ENCODE peak calls at places on chromosomes 1 and 21, in seven cellular contexts. C is A549, E is foreskin fibroblast, Z is GM13977, Y is astrocyte, B is Calu3, W is mesothelial cell of epicardium. M is an unnamed sample.

GRCh38 chr1:17914987-17915386 is 159.9 kb downstream of the ACTL8 start:
- DNase-seq in E (no peak), B (no peak), Y (no peak), W (no peak), C (no peak), Z (no peak), M (no peak)

GRCh38 chr1:29122987-29123870 is 474 bp downstream of the TMEM200B start:
- DNase-seq in C (no peak), E (peak), B (peak), Z (peak), Y (peak), W (peak), M (peak)

GRCh38 chr1:28457678-28458077 is 48.2 kb upstream of the RCC1 start:
- DNase-seq in Y (no peak), C (no peak), E (no peak), B (no peak), W (no peak), Z (no peak), M (no peak)

GRCh38 chr1:153627797-153628626 is at the start of gene S100A1:
- DNase-seq in B (no peak), W (no peak), Y (no peak), E (no peak), Z (no peak), C (peak), M (no peak)

GRCh38 chr1:177190308-177190970 is 19.7 kb downstream of the BRINP2 start:
- DNase-seq in C (no peak), Z (no peak), W (no peak), B (no peak), Y (no peak), E (peak), M (no peak)

GRCh38 chr1:166977951-166978350 is 2.6 kb upstream of the ILDR2 start:
- DNase-seq in Z (no peak), E (no peak), C (no peak), W (no peak), Y (no peak), B (no peak), M (no peak)

GRCh38 chr1:90434460-90434859 is 282.6 kb downstream of the BARHL2 start:
- DNase-seq in Z (no peak), E (no peak), W (no peak), B (no peak), C (peak), Y (no peak), M (no peak)

GRCh38 chr1:151346082-151346768 is 827 bp downstream of the RFX5 start:
- DNase-seq in Z (no peak), C (no peak), E (peak), W (no peak), B (no peak), Y (no peak), M (peak)

DNA sequence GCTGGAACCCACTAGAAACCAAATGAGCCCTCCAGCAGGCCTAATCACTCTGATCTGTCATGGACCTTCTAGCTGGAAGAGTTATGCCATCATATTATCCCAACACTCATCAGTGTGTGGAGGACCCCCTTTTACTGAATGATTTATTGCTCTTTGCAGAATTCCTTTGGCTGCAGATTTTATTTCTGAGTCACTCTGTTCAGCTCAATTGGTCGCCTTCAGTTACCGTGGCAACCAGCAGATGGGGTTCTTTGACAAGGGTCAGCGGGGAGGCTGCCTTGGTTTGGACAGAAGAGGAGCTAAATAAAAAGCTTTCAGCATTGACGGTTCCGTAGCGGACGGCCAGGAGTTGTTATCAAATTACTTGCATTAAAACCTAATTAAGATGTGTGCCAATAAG is 220.1 kb downstream of the SDCCAG8 start:
- DNase-seq in C (peak), W (no peak), Y (peak), B (no peak), E (no peak), Z (peak), M (peak)
- TF ChIP-seq CTCF in C (no peak), W (no peak), Y (peak), B (no peak), E (no peak), Z (no peak), M (no peak)

GRCh38 chr1:173429517-173430477 is 47.3 kb upstream of the PRDX6 start:
- DNase-seq in C (peak), W (peak), E (peak), B (peak), Z (no peak), Y (peak), M (peak)
- TF ChIP-seq CTCF in C (peak), W (peak), E (peak), B (peak), Z (peak), Y (peak), M (peak)

GRCh38 chr1:40769815-40770214 is 13.8 kb upstream of the KCNQ4 start:
- DNase-seq in Y (no peak), W (no peak), Z (no peak), E (no peak), C (no peak), B (no peak), M (peak)
- TF ChIP-seq CTCF in Y (no peak), W (no peak), Z (peak), E (peak), C (peak), B (no peak), M (no peak)

DNA sequence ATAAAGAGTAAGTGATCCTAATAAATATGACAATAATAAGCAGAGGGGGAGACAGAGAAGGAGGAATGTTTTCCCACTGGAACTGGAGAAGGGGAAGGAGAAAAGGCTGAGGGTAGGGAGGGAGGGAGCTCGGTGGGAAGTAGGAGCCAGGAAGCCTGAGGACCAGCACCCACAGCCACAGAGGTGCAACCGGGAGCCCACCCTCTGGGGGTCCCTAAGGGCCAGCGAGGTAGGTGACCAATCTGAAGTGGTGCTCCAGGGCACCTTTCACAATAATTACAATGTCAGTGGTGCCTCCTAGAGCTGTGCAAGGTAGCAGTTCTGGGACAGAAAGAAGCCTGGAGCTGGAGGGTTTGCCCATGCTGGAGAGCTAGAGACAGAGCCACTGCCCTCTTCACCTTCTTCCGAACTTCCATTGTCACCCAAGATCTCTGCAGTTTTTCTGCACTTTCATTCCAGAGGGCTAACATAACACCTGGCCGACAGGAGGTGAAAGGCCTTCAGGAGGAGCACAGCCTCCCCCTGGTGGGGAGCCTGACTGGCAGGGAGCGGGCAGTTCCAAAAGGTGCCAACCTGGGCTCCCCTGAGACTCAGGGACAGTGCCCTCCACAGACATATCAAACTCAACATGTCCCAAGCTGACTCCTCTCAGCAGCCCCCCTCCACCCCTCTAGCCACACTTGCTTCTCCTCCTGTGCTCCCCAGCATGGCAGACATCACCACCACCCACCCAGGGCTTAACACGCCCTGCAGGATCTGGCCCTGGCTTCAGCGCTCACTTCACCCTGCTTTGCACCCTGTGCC is 4.0 kb upstream of the AHCYL1 start:
- DNase-seq in E (peak), Y (no peak), C (peak), Z (no peak), B (peak), W (no peak), M (peak)
- TF ChIP-seq CTCF in E (peak), Y (peak), C (peak), Z (peak), B (peak), W (no peak), M (peak)

DNA sequence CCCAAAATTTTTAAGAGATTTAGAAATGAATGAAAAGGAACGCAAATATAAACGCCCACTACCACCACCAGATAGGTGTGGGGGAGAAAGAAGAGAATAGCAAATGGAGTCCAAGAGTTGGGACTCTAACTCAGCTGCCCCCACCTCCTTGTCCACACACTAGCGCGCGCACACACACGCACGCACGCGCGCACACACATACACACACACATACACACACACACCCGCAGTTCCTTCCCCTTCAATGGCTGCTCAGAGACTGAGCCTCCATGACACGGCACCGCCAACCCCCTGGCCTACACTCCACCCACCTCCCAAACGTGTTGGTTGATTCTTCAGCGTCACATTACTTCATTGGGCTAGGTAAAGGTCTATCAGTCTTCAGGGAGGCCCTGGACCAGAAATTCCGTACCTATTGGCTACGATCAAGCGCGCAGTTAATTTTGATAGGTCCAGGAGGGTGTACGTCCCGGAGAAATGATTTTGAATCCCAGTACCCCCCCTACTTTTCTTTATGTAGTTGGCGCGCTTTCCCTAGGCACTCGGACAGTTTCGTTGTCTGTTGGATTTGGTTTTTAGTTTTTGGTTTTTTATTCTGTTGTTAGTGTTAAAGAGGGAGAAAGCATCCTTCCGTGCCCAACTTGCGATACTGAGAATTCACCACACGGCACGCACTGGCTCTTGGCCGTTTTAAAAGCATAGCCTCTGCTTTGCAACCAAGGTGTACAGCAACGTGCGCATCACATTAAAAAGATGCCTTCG is at the start of gene ANP32E:
- DNase-seq in Z (peak), C (peak), B (peak), E (peak), Y (peak), W (peak), M (peak)
- TF ChIP-seq CTCF in Z (no peak), C (no peak), B (no peak), E (no peak), Y (no peak), W (no peak), M (no peak)

DNA sequence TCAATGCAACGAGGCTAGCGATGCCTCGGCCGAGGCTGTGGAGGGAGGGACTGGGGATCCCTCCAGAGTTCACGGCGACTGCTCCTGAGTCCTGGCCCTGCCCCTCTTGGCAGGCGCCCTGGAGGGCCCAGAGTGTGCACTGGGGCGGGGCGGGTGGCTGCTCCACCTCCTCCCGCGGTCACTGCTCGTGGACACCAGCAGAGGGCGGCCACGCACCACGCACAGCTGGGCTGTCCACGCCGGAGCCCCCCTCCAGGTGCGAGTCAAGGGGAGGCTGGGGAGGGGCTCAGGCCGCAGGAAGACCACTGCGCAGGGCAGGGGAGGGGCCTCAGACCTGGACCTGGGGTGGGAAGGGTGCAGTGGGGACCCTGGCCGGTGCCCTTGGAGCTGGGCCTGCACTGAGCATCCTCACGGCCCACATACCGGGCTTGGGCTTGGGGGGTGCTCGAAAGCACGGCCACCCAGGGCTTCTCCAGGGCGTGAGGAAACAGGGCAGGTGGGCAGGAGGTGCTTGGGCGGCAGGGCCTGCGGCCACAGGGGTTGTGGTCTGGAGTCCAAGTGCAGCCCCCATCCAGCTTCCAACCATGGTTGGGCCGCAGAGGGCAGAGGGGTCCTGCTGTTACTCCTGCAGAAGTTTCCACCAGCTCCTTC is 20.6 kb upstream of the TTC34 start:
- DNase-seq in E (no peak), C (peak), Z (no peak), Y (no peak), B (peak), W (no peak), M (peak)
- TF ChIP-seq CTCF in E (no peak), C (peak), Z (peak), Y (no peak), B (peak), W (no peak), M (peak)

GRCh38 chr21:44337941-44338895 is 972 bp downstream of the CFAP410 start:
- DNase-seq in W (no peak), E (peak), B (peak), Z (peak), Y (peak), C (peak), M (peak)
- TF ChIP-seq CTCF in W (no peak), E (peak), B (no peak), Z (peak), Y (no peak), C (peak), M (no peak)